ENCODE peak calls at places on chromosomes 3 and 15, in eight cellular contexts. S, L, R, K, U, O, B and M are unnamed samples.
A peak's percentile ranks its signal among the peaks of the same experiment; 100 is the strongest.

GRCh38 chr3:194117114-194117845 is 18.7 kb upstream of the HES1 start:
- DNase-seq in S (no peak), L (peak; percentile 79), R (no peak), K (no peak), U (no peak), O (no peak), B (no peak), M (no peak)

GRCh38 chr15:90660195-90660995 is 56.8 kb upstream of the BLM start:
- DNase-seq in S (peak; percentile 84), L (no peak), R (peak; percentile 65), K (peak; percentile 41), U (peak; percentile 75), O (peak; percentile 77), B (peak; percentile 53), M (peak; percentile 80)

GRCh38 chr15:52440414-52440813 is 88.3 kb downstream of the MYO5A start:
- DNase-seq in S (no peak), L (no peak), R (no peak), K (no peak), U (no peak), O (peak; percentile 68), B (no peak), M (peak; percentile 66)

GRCh38 chr15:90400005-90400758 is 12.1 kb downstream of the IQGAP1 start:
- DNase-seq in S (no peak), L (no peak), R (no peak), K (no peak), U (no peak), O (no peak), B (no peak), M (no peak)

GRCh38 chr15:45448066-45448510 is 69.7 kb upstream of the GATM start:
- DNase-seq in S (no peak), L (no peak), R (no peak), K (no peak), U (peak; percentile 76), O (peak; percentile 34), B (no peak), M (no peak)

GRCh38 chr3:194960446-194961032 is 274.9 kb downstream of the FAM43A start:
- DNase-seq in S (no peak), L (no peak), R (no peak), K (no peak), U (no peak), O (no peak), B (no peak), M (no peak)

GRCh38 chr3:156964562-156964961 is 138.4 kb downstream of the LEKR1 start:
- DNase-seq in S (no peak), L (no peak), R (no peak), K (no peak), U (no peak), O (no peak), B (no peak), M (no peak)

GRCh38 chr3:62558549-62559112 is 185.3 kb upstream of the FEZF2 start:
- DNase-seq in S (peak; percentile 14), L (no peak), R (no peak), K (peak; percentile 64), U (no peak), O (peak; percentile 24), B (no peak), M (no peak)

GRCh38 chr3:112407888-112408702 is 75.1 kb downstream of the CD200 start:
- DNase-seq in S (no peak), L (no peak), R (no peak), K (no peak), U (no peak), O (no peak), B (no peak), M (no peak)

GRCh38 chr15:64286473-64286872 is 69.5 kb downstream of the CSNK1G1 start:
- DNase-seq in S (no peak), L (no peak), R (no peak), K (no peak), U (no peak), O (no peak), B (no peak), M (no peak)

GRCh38 chr3:59563966-59564365 is 514.1 kb upstream of the CFAP20DC start:
- DNase-seq in S (no peak), L (no peak), R (no peak), K (no peak), U (no peak), O (no peak), B (no peak), M (no peak)

GRCh38 chr3:191051037-191051436 is 148.0 kb upstream of the OSTN start:
- DNase-seq in S (peak; percentile 82), L (no peak), R (no peak), K (no peak), U (no peak), O (peak; percentile 78), B (no peak), M (no peak)

GRCh38 chr15:68638953-68639500 is 60.2 kb downstream of the CORO2B start:
- DNase-seq in S (no peak), L (no peak), R (no peak), K (no peak), U (no peak), O (no peak), B (no peak), M (no peak)

GRCh38 chr3:46537789-46538188 is 28.3 kb downstream of the LRRC2 start:
- DNase-seq in S (no peak), L (no peak), R (no peak), K (no peak), U (no peak), O (no peak), B (no peak), M (no peak)
- H3K27ac ChIP-seq in S (no peak overlapping the region), L (no peak overlapping the region), R (no peak overlapping the region), K (no peak overlapping the region), U (no peak overlapping the region), O (no peak overlapping the region), B (no peak overlapping the region), M (no peak overlapping the region)

DNA sequence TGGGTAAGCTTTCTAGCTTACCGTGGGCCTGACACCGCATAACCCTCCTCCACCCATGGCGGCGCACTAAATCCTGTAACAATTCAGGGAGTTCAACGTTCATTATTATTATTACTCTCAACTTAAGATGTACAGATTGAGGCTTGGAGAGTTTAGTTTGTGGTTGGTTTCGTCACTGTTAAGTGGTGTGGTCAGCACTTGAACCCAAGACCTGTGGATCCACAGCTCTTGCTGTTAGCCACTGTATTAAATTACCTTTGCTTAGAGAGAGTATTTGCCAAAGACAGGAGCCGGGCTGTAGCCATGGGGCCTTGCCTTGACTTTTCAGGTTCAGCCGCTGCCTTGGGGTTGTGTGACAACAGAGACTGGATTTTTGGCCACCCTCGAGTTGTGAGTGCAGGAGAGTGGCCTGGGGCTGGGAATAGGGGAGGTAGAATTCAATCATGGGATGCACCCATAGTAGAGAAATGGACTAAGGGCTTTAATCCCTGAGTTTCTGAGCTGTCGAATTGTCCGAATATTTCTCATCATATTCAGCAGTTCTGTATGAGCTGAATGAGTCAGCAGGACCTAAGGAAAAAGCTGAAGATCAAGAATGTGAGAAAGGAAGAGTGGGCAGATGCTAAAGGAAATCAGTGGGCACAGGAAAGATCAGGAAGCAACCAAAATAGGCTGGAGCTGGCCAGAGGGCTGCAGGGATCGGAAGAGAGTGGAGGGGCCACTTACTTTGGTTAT is 44.6 kb upstream of the SACM1L start:
- DNase-seq in S (no peak), L (no peak), R (no peak), K (no peak), U (no peak), O (peak; percentile 91), B (peak; percentile 67), M (peak; percentile 41)
- H3K27ac ChIP-seq in S (no peak overlapping the region), L (no peak overlapping the region), R (peak overlapping the region; percentile 90), K (no peak overlapping the region), U (peak overlapping the region; percentile 76), O (peak overlapping the region; percentile 97), B (peak overlapping the region; percentile 98), M (peak overlapping the region; percentile 90)

DNA sequence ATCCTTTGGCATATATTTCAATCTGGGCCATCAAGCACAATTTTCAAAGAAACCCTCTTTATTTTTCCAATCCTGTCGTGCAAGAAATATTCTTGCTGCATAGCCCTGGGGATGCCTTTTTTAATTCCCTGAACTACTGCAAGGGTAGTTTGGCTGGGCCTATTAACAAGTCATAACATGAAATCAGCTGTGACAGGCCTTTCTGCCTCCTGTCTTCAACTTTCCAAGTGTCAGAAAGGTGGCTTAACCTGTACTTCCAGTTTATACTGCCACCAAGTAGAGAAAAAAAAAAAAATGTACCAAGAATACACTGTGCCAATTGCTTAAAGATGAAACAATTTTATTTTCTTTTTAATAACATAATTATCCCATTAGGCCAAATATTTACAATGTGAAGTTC is 32.4 kb upstream of the SPPL2A start:
- DNase-seq in S (no peak), L (no peak), R (no peak), K (no peak), U (no peak), O (peak; percentile 73), B (no peak), M (peak; percentile 74)
- H3K27ac ChIP-seq in S (no peak overlapping the region), L (no peak overlapping the region), R (no peak overlapping the region), K (no peak overlapping the region), U (no peak overlapping the region), O (no peak overlapping the region), B (no peak overlapping the region), M (peak overlapping the region; percentile 28)

DNA sequence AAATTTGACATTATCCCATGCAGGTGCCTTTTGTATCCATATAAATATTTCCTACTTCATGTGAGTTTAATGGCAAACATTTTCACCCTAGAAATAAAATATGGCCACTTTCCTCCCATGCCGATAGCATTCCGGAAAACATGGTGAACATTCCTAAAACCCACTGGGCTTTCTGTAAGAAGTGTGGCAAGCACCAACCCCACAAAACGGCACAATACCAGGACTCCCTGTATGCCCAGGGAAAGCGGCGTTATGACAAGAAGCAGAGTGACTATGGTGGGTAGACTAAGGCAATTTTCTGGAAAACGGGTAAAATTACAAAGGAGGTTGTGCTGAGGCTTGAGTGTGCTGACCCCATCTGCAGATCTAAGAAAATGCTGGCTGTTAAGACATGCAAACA is 7.6 kb downstream of the ANXA2 start:
- DNase-seq in S (no peak), L (no peak), R (no peak), K (no peak), U (no peak), O (no peak), B (no peak), M (no peak)
- H3K27ac ChIP-seq in S (peak overlapping the region; percentile 94), L (no peak overlapping the region), R (peak overlapping the region; percentile 59), K (no peak overlapping the region), U (peak overlapping the region; percentile 4), O (peak overlapping the region; percentile 98), B (no peak overlapping the region), M (peak overlapping the region; percentile 100)

DNA sequence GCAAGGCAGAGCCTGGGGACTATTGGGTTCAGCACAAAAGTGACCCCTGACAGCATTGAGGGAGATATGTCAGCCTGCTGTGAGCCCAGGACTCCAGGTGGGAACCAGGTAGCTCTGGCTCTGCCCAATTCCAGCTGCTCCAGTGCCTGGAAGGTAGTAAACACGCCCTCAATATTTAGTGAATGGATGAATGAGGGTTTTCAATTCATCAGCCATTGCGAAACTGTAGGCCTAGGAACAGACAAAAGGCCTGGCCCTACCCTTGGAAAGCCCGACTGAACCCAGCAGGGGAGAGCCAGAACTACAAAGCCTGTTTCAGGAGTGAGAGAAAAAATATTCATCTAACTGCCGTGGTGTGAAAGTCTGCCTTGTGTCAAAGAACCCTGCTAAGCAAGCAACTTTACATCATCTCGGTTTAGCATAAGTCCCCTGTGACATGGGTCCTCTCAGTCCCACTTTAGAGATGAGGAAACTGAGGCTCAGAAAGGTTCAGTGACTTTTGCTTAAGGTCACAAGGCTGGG is 8.1 kb upstream of the CSK start:
- DNase-seq in S (peak; percentile 88), L (no peak), R (no peak), K (no peak), U (no peak), O (no peak), B (no peak), M (peak; percentile 10)
- H3K27ac ChIP-seq in S (peak overlapping the region; percentile 55), L (no peak overlapping the region), R (no peak overlapping the region), K (no peak overlapping the region), U (no peak overlapping the region), O (no peak overlapping the region), B (no peak overlapping the region), M (peak overlapping the region; percentile 1)